ENCODE peak calls at places on chromosomes 6 and 20, in four cellular contexts. One of them, this sample, is unnamed.
A peak's percentile ranks its signal among the peaks of the same experiment; 100 is the strongest.

GRCh38 chr20:42549496-42549895 is 640.2 kb downstream of the PTPRT start:
- DNase-seq in WTC11: no peak
- DNase-seq in HepG2: no peak
- DNase-seq in K562: no peak
- DNase-seq in this sample: no peak

GRCh38 chr20:60187683-60188082 is 229.5 kb downstream of the CDH26 start:
- DNase-seq in WTC11: no peak
- DNase-seq in HepG2: no peak
- DNase-seq in K562: no peak
- DNase-seq in this sample: no peak

GRCh38 chr6:126041516-126042447 is 55.4 kb downstream of the TRMT11 start:
- DNase-seq in WTC11: no peak
- DNase-seq in HepG2: no peak
- DNase-seq in K562: no peak
- DNase-seq in this sample: no peak

GRCh38 chr6:154805288-154805911 is 72.2 kb downstream of the SCAF8 start:
- DNase-seq in WTC11: no peak
- DNase-seq in HepG2: peak; percentile 43
- DNase-seq in K562: peak; percentile 28
- DNase-seq in this sample: no peak

GRCh38 chr20:49853640-49854039 is 41.0 kb downstream of the SLC9A8 start:
- DNase-seq in WTC11: peak; percentile 30
- DNase-seq in HepG2: no peak
- DNase-seq in K562: no peak
- DNase-seq in this sample: no peak

GRCh38 chr20:20814685-20815084 is 102.2 kb upstream of the RALGAPA2 start:
- DNase-seq in WTC11: peak; percentile 69
- DNase-seq in HepG2: peak; percentile 68
- DNase-seq in K562: no peak
- DNase-seq in this sample: no peak

GRCh38 chr6:23145801-23146200 is 576.4 kb downstream of the HDGFL1 start:
- DNase-seq in WTC11: no peak
- DNase-seq in HepG2: no peak
- DNase-seq in K562: no peak
- DNase-seq in this sample: no peak

GRCh38 chr6:55955684-55956083 is 80.3 kb upstream of the BMP5 start:
- DNase-seq in WTC11: no peak
- DNase-seq in HepG2: no peak
- DNase-seq in K562: no peak
- DNase-seq in this sample: no peak

GRCh38 chr6:44053760-44054556 is 73.3 kb downstream of the MRPL14 start:
- DNase-seq in WTC11: no peak
- DNase-seq in HepG2: no peak
- DNase-seq in K562: no peak
- DNase-seq in this sample: no peak

GRCh38 chr6:71222676-71223075 is 65.9 kb upstream of the OGFRL1 start:
- DNase-seq in WTC11: no peak
- DNase-seq in HepG2: no peak
- DNase-seq in K562: no peak
- DNase-seq in this sample: no peak

GRCh38 chr6:71220466-71220865 is 68.1 kb upstream of the OGFRL1 start:
- DNase-seq in WTC11: no peak
- DNase-seq in HepG2: no peak
- DNase-seq in K562: no peak
- DNase-seq in this sample: no peak

GRCh38 chr6:71228461-71229041 is 60.1 kb upstream of the OGFRL1 start:
- DNase-seq in WTC11: no peak
- DNase-seq in HepG2: no peak
- DNase-seq in K562: no peak
- DNase-seq in this sample: no peak

GRCh38 chr6:71226151-71226550 is 62.5 kb upstream of the OGFRL1 start:
- DNase-seq in WTC11: no peak
- DNase-seq in HepG2: no peak
- DNase-seq in K562: no peak
- DNase-seq in this sample: no peak

DNA sequence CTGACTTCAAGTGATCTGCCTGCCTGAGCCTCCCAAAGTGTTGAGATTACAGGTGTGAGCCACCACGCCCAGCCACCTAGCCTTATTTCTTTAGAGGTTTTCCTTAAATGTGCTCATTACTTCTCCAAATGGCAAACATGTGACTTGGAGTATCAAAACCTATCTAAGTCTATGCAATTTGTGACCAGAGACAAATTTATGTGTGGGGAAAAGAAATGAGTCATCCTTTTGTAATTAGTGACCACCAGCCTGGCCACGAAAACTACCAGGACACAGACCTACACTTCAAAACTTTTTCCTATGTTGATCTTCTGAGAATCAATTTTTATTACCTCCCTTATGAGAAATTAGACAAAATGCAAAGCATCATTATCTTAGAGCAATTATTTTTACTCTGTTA is 64.6 kb upstream of the OGFRL1 start:
- DNase-seq in WTC11: no peak
- DNase-seq in HepG2: no peak
- DNase-seq in K562: no peak
- DNase-seq in this sample: no peak
- TF ChIP-seq TCF7 in WTC11: no peak
- TF ChIP-seq TCF7 in HepG2: no peak
- TF ChIP-seq TCF7 in K562: no peak
- TF ChIP-seq TCF7 in this sample: no peak

DNA sequence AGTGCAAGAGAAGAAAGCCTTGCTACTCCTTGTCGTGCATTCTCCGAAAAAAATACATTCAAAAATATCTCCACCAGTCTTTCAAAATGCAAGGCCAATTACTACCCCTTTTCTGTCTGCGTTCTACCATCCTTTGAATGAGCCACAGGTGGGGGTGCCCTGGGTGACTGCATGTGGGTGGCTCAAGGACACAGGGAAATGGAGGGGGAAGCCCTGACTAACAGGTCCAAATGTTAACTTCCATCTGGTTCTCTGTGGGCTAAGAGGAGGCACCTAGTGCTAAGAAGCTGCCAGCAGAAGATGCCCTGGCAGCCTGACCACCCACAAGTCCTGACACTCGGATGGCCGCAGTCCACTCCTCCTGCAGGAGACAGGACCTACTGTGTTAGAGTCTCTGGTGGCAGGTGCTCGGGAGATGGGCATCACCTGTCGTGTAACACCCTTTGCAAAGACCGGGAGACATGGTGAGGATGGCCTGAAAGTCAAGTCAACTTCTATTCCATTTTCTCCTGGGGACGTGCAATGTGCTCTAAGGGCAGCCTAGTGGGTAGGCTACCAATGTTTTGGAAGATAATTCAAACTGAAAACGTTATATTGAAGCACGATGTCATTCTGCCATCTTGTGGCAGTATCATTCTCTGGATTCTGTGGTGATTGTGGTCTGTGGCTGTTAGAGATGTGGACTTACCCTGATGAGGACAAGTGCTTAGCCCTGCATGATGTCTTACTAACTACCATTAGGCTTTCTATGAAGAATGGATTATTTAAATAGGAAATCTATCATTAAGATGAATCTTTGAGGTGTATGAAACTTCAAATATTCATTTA is 27.4 kb upstream of the IGF2R start:
- DNase-seq in WTC11: no peak
- DNase-seq in HepG2: peak; percentile 46
- DNase-seq in K562: no peak
- DNase-seq in this sample: peak; percentile 55
- TF ChIP-seq TCF7 in WTC11: no peak
- TF ChIP-seq TCF7 in HepG2: no peak
- TF ChIP-seq TCF7 in K562: no peak
- TF ChIP-seq TCF7 in this sample: no peak

GRCh38 chr20:58161192-58161591 is 67.3 kb downstream of the ANKRD60 start:
- DNase-seq in WTC11: no peak
- DNase-seq in HepG2: no peak
- DNase-seq in K562: no peak
- DNase-seq in this sample: no peak

GRCh38 chr20:58155148-58155925 is 73.1 kb downstream of the ANKRD60 start:
- DNase-seq in WTC11: no peak
- DNase-seq in HepG2: no peak
- DNase-seq in K562: no peak
- DNase-seq in this sample: no peak

GRCh38 chr20:58162976-58163375 is 65.5 kb downstream of the ANKRD60 start:
- DNase-seq in WTC11: no peak
- DNase-seq in HepG2: no peak
- DNase-seq in K562: no peak
- DNase-seq in this sample: no peak

DNA sequence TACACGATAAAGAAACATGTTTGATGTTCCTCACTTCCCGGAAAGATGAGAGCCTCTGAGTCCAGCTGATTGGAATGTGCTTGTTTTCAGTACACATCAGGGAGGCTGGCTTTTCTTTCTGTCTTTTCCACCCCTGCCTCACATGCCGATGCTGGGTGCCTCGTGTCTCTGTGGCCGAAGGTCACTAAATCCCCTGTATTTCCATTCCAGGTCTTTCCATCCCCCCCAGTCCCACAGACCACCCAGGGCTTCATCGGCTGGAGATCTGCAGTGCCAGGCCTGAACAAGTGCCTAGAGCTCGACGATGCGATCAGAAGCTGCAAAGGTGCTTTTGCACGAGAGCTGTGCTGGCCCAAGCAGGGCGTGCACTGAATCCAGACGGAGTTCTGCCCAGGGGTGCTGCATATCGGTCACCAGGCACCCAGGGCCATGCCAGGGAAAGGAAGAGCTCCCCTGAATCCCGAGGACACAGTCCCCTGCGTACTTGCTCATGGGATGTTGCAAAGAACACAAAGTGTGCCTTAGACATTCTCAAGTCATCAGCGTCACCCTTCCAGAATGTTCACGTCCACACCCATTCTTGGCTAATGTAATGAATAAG is 67.9 kb downstream of the ANKRD60 start:
- DNase-seq in WTC11: no peak
- DNase-seq in HepG2: no peak
- DNase-seq in K562: no peak
- DNase-seq in this sample: no peak
- TF ChIP-seq TCF7 in WTC11: no peak
- TF ChIP-seq TCF7 in HepG2: no peak
- TF ChIP-seq TCF7 in K562: no peak
- TF ChIP-seq TCF7 in this sample: no peak

GRCh38 chr6:2229039-2229438 is 16.4 kb downstream of the GMDS start:
- DNase-seq in WTC11: no peak
- DNase-seq in HepG2: no peak
- DNase-seq in K562: no peak
- DNase-seq in this sample: no peak
- TF ChIP-seq TCF7 in WTC11: no peak
- TF ChIP-seq TCF7 in HepG2: peak; percentile 18
- TF ChIP-seq TCF7 in K562: no peak
- TF ChIP-seq TCF7 in this sample: no peak

GRCh38 chr20:1840865-1841553 is 54.2 kb upstream of the SIRPA start:
- DNase-seq in WTC11: no peak
- DNase-seq in HepG2: no peak
- DNase-seq in K562: no peak
- DNase-seq in this sample: no peak

GRCh38 chr20:1842281-1842680 is 52.9 kb upstream of the SIRPA start:
- DNase-seq in WTC11: no peak
- DNase-seq in HepG2: no peak
- DNase-seq in K562: no peak
- DNase-seq in this sample: no peak

GRCh38 chr20:1838479-1839279 is 56.5 kb upstream of the SIRPA start:
- DNase-seq in WTC11: no peak
- DNase-seq in HepG2: no peak
- DNase-seq in K562: no peak
- DNase-seq in this sample: no peak

GRCh38 chr20:1844723-1845523 is 50.3 kb upstream of the SIRPA start:
- DNase-seq in WTC11: no peak
- DNase-seq in HepG2: no peak
- DNase-seq in K562: no peak
- DNase-seq in this sample: peak; percentile 80

DNA sequence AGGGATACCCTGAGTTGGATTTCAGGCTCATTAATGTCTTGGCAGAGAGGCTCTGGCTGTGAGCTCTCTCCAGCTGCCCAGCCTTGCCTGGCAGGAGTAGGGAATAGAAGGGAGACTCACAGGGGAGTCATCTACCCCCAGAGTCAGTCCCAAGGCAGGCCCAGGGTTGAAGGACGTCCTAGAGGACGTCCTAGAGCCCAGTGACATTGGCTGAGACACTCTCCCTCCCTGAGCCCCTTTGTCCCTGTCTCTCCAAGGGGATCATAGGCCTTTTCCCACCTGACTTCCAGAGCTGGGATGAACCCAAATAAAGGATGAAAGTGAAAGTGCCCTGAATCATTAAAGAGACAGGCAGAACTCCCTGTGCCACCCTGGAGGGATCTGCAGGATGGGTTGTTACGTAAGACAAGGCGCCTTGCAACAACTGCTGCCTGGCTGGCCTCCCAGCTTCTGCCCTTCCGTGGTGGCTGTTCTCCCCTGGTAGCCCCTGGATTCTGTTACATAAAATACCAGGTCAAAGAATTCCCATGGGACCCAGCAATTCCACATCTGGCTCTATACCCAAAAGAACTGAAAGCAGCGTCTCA is 53.6 kb upstream of the SIRPA start:
- DNase-seq in WTC11: no peak
- DNase-seq in HepG2: no peak
- DNase-seq in K562: no peak
- DNase-seq in this sample: no peak
- TF ChIP-seq TCF7 in WTC11: no peak
- TF ChIP-seq TCF7 in HepG2: no peak
- TF ChIP-seq TCF7 in K562: no peak
- TF ChIP-seq TCF7 in this sample: no peak

GRCh38 chr20:11200423-11200822 is 526.6 kb upstream of the JAG1 start:
- DNase-seq in WTC11: no peak
- DNase-seq in HepG2: no peak
- DNase-seq in K562: no peak
- DNase-seq in this sample: no peak

GRCh38 chr20:11193241-11193640 is 519.4 kb upstream of the JAG1 start:
- DNase-seq in WTC11: no peak
- DNase-seq in HepG2: no peak
- DNase-seq in K562: no peak
- DNase-seq in this sample: no peak

GRCh38 chr20:11195899-11196558 is 522.2 kb upstream of the JAG1 start:
- DNase-seq in WTC11: no peak
- DNase-seq in HepG2: no peak
- DNase-seq in K562: no peak
- DNase-seq in this sample: no peak

GRCh38 chr20:11195169-11195568 is 521.4 kb upstream of the JAG1 start:
- DNase-seq in WTC11: no peak
- DNase-seq in HepG2: no peak
- DNase-seq in K562: no peak
- DNase-seq in this sample: no peak
- TF ChIP-seq TCF7 in WTC11: no peak
- TF ChIP-seq TCF7 in HepG2: no peak
- TF ChIP-seq TCF7 in K562: no peak
- TF ChIP-seq TCF7 in this sample: no peak